ENCODE peak calls at places on chromosomes 4 and X, in eight cellular contexts. A is tibial artery, B is lung, H is RWPE2, X is astrocyte, D is HepG2, T is cardiac fibroblast, F is lower leg skin. S is an unnamed sample.

GRCh38 chr4:154807042-154807630 is 26.1 kb downstream of the RBM46 start:
- DNase-seq in A (no peak), B (no peak), H (no peak), X (peak; percentile 19), D (peak; percentile 4), T (peak; percentile 74), F (no peak), S (no peak)

GRCh38 chrX:31500920-31501319 is 429.1 kb upstream of the FTHL17 start:
- DNase-seq in A (no peak), B (no peak), H (no peak), X (peak; percentile 69), D (no peak), T (peak; percentile 55), F (no peak), S (no peak)

GRCh38 chr4:148214529-148215166 is 227.6 kb downstream of the NR3C2 start:
- DNase-seq in A (peak; percentile 82), B (no peak), H (no peak), X (no peak), D (no peak), T (no peak), F (peak; percentile 34), S (no peak)

GRCh38 chr4:7417639-7418038 is 17.1 kb downstream of the PSAPL1 start:
- DNase-seq in A (peak; percentile 46), B (no peak), H (peak; percentile 31), X (no peak), D (no peak), T (no peak), F (no peak), S (no peak)

GRCh38 chrX:103730746-103731508 is 20.2 kb downstream of the TMEM31 start:
- DNase-seq in A (no peak), B (no peak), H (no peak), X (peak; percentile 77), D (no peak), T (peak; percentile 97), F (no peak), S (no peak)

GRCh38 chrX:118751950-118752783 is 24.8 kb downstream of the IL13RA1 start:
- DNase-seq in A (no peak), B (no peak), H (no peak), X (no peak), D (no peak), T (peak; percentile 21), F (no peak), S (no peak)

GRCh38 chr4:7540654-7541413 is 106.1 kb upstream of the PSAPL1 start:
- DNase-seq in A (no peak), B (no peak), H (no peak), X (no peak), D (no peak), T (no peak), F (no peak), S (no peak)

GRCh38 chrX:10158279-10158939 is 1.6 kb downstream of the CLCN4 start:
- DNase-seq in A (no peak), B (no peak), H (no peak), X (no peak), D (no peak), T (no peak), F (no peak), S (peak; percentile 30)

GRCh38 chrX:750812-751211 is 120.2 kb downstream of the SHOX start:
- DNase-seq in A (no peak), B (no peak), H (no peak), X (no peak), D (no peak), T (no peak), F (no peak), S (no peak)

GRCh38 chr4:100949350-100949935 is 397.9 kb downstream of the PPP3CA start:
- DNase-seq in A (no peak), B (no peak), H (no peak), X (peak; percentile 30), D (no peak), T (peak; percentile 28), F (no peak), S (no peak)

GRCh38 chr4:7293703-7294102 is 101.4 kb downstream of the SORCS2 start:
- DNase-seq in A (no peak), B (no peak), H (no peak), X (no peak), D (no peak), T (no peak), F (no peak), S (no peak)

GRCh38 chrX:11484290-11484689 is 181.4 kb downstream of the ARHGAP6 start:
- DNase-seq in A (no peak), B (no peak), H (no peak), X (no peak), D (no peak), T (no peak), F (no peak), S (no peak)

GRCh38 chrX:48573690-48574269 is 504 bp upstream of the RBM3 start:
- DNase-seq in A (peak; percentile 69), B (peak; percentile 39), H (no peak), X (no peak), D (no peak), T (no peak), F (peak; percentile 58), S (no peak)

GRCh38 chr4:5224340-5224739 is 173.1 kb downstream of the STK32B start:
- DNase-seq in A (no peak), B (no peak), H (no peak), X (no peak), D (no peak), T (no peak), F (no peak), S (no peak)

GRCh38 chr4:150078041-150078995 is at the start of gene DCLK2:
- DNase-seq in A (peak; percentile 86), B (peak; percentile 72), H (peak; percentile 52), X (peak; percentile 89), D (no peak), T (peak; percentile 74), F (peak; percentile 29), S (peak; percentile 66)

GRCh38 chr4:172892300-172892699 is 276.3 kb upstream of the GALNT7 start:
- DNase-seq in A (no peak), B (no peak), H (no peak), X (no peak), D (no peak), T (peak; percentile 56), F (no peak), S (no peak)

GRCh38 chr4:41358626-41359025 is 101.9 kb downstream of the UCHL1 start:
- DNase-seq in A (no peak), B (peak; percentile 67), H (no peak), X (peak; percentile 30), D (no peak), T (no peak), F (no peak), S (no peak)

GRCh38 chr4:118682928-118683327 is 2.3 kb upstream of the METTL14 start:
- DNase-seq in A (no peak), B (no peak), H (no peak), X (no peak), D (peak; percentile 30), T (peak; percentile 60), F (no peak), S (no peak)
- TF ChIP-seq CTCF in A (peak; percentile 23), B (no peak), H (peak; percentile 64), X (peak; percentile 48), D (peak; percentile 51), T (peak; percentile 53), F (no peak), S (peak; percentile 62)

GRCh38 chrX:114615765-114616164 is 31.9 kb downstream of the HTR2C start:
- DNase-seq in A (no peak), B (no peak), H (no peak), X (no peak), D (no peak), T (no peak), F (no peak), S (no peak)

DNA sequence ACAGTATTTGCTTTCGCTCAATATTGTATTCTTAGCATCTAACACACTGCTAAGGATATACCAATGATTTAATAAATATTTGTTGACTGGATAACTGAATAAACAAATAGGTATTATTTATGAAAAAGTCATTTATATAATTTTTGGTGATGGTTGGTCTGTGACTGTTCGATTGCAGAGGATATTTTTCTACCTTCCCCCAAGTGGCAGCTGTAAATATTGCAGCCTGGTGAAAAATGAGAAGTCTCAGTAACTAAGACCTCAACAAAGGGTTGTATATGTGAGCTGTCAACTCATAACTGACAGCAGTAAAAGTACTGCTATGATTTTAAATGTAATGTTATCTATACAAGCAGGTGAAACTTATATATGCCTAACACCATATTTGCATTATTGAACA is 36.0 kb downstream of the HTR2C start:
- DNase-seq in A (no peak), B (no peak), H (no peak), X (no peak), D (no peak), T (peak; percentile 6), F (no peak), S (peak; percentile 9)
- TF ChIP-seq CTCF in A (no peak), B (no peak), H (peak; percentile 39), X (peak; percentile 25), D (no peak), T (peak; percentile 40), F (no peak), S (peak; percentile 68)

GRCh38 chr4:21507439-21507838 is 441.1 kb downstream of the KCNIP4 start:
- DNase-seq in A (no peak), B (no peak), H (no peak), X (no peak), D (peak; percentile 6), T (peak; percentile 33), F (no peak), S (no peak)
- TF ChIP-seq CTCF in A (no peak), B (no peak), H (peak; percentile 52), X (peak; percentile 19), D (peak; percentile 27), T (peak; percentile 9), F (no peak), S (peak; percentile 50)

DNA sequence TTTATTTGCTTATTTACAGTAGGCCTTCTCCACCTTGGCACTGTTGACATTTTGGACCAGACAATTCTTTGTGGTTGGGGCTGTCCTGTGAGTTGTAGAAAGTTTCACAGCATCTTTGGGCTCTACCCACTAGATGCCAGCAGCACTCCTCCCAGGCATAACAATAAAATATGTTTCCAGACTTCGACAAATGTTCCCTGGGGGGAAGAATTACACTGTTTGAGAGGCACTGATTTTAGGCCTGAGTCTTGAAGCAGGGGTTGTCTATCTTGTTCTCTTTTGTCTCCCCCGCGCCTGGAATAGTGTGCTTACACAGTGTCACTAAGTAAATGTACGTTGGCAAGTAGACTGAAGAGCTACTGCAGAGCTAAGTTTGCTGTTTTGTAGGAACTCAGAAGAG is 254.4 kb upstream of the BOD1L1 start:
- DNase-seq in A (no peak), B (no peak), H (no peak), X (no peak), D (no peak), T (peak; percentile 37), F (no peak), S (no peak)
- TF ChIP-seq CTCF in A (no peak), B (no peak), H (peak; percentile 35), X (no peak), D (no peak), T (peak; percentile 22), F (no peak), S (no peak)

DNA sequence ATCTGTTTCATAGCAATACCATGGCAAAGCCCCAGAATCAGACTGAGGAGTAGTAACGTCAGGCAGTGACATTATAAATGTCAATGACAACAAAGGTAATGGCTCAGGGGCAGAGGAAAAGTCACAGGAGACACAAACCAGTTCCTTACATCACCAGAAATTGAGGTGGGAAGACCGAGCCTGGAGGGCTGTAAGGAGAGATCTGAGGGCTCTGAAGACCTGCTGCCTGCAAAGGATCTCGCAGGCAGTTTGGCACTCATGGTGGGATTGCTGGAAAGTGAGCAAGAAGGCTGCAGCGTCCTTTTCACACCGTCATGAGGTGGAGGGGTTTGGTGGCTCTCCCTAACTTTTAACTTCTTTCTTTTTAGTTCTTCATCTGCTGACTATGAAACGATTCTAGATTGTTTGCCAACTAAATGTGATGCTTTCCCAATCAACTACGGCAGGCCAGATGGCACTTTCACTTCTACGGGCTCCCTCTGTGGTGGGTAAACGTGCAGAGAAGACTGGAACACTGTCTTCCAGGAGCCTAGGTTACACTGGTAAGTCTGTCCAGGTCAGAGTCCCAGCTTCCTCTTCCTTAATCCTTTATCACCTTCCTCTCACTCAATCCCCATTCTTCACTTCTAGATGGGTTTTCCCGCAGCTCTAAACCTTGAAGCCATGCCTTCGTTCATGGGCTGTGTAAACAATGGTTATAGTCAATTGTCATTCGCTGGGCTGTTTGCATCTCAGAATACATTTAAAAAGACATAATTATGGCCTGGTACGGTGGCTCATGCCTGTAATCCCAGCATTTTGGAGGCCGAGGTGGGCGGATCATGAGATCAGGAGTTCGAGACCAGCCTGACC is 58.2 kb downstream of the TBC1D9 start:
- DNase-seq in A (no peak), B (no peak), H (no peak), X (no peak), D (no peak), T (no peak), F (no peak), S (no peak)
- TF ChIP-seq CTCF in A (no peak), B (no peak), H (no peak), X (no peak), D (no peak), T (no peak), F (no peak), S (no peak)